ENCODE peak calls at places on chromosomes 3 and 15, in six cellular contexts. I is stimulated activated CD4-positive, alpha-beta T cell treated with anti-CD3 and anti-CD28 coated beads, TNF-alpha, amount 100 ng/mL, for 4 hours; C is fibroblast of the conjunctiva; S is upper lobe of right lung; D is choroid plexus epithelial cell; B is GM20000. X is an unnamed sample.

GRCh38 chr3:133254716-133255115 is 145.1 kb upstream of the BFSP2 start:
- DNase-seq in B (no peak), I (no peak), D (no peak), S (no peak), C (no peak), X (no peak)

GRCh38 chr3:13801361-13802214 is 78.3 kb downstream of the WNT7A start:
- DNase-seq in C (no peak), S (peak), I (no peak), D (no peak), B (no peak), X (no peak)

GRCh38 chr15:60372756-60373155 is 25.0 kb downstream of the ANXA2 start:
- DNase-seq in S (no peak), B (no peak), I (no peak), D (no peak), C (no peak), X (no peak)

GRCh38 chr3:5726618-5727017 is 539.1 kb downstream of the EDEM1 start:
- DNase-seq in B (no peak), I (no peak), D (no peak), S (no peak), C (no peak), X (no peak)

GRCh38 chr3:11910971-11911531 is 64.4 kb upstream of the TAMM41 start:
- DNase-seq in I (no peak), D (no peak), C (no peak), B (no peak), S (peak), X (no peak)

GRCh38 chr3:41137686-41138111 is 61.6 kb upstream of the CTNNB1 start:
- DNase-seq in I (no peak), D (peak), C (no peak), S (no peak), B (no peak), X (no peak)

GRCh38 chr15:52295421-52295991 is at the start of gene MYO5C:
- DNase-seq in C (no peak), B (no peak), I (no peak), D (no peak), S (peak), X (no peak)

GRCh38 chr15:29812384-29812694 is 9.9 kb downstream of the TJP1 start:
- DNase-seq in I (no peak), S (no peak), C (no peak), B (no peak), D (peak), X (no peak)

GRCh38 chr3:179882322-179882721 is 154.4 kb downstream of the PEX5L start:
- DNase-seq in I (no peak), C (no peak), D (peak), B (peak), S (no peak), X (peak)

GRCh38 chr3:191282262-191283215 is 46.7 kb upstream of the CCDC50 start:
- DNase-seq in B (no peak), D (no peak), C (peak), S (no peak), I (no peak), X (no peak)

GRCh38 chr15:85910796-85911195 is 116.1 kb upstream of the KLHL25 start:
- DNase-seq in C (no peak), I (no peak), D (no peak), B (no peak), S (no peak), X (no peak)

GRCh38 chr15:63250312-63250965 is 27.0 kb upstream of the APH1B start:
- DNase-seq in I (no peak), B (no peak), S (no peak), D (peak), C (peak), X (no peak)

GRCh38 chr3:155076888-155077287 is 3.2 kb upstream of the MME start:
- DNase-seq in I (no peak), C (no peak), B (no peak), S (no peak), D (peak), X (no peak)